ENCODE peak calls at places on chromosomes 12 and 14, in eight cellular contexts. L is colonic mucosa, O is A549, T is AG04450, Q is lung, S is retinal pigment epithelial cell, V is hepatocyte, D is AG09309. W is an unnamed sample.

GRCh38 chr12:59142175-59142574 is 221.9 kb upstream of the LRIG3 start:
- DNase-seq in L (no peak), O (no peak), T (no peak), Q (no peak), S (no peak), V (no peak), D (no peak), W (no peak)

GRCh38 chr14:104302794-104303405 is 164.5 kb downstream of the KIF26A start:
- DNase-seq in L (no peak), O (no peak), T (no peak), Q (no peak), S (no peak), V (no peak), D (no peak), W (no peak)

GRCh38 chr12:111868676-111869588 is 26.9 kb downstream of the MAPKAPK5 start:
- DNase-seq in L (no peak), O (no peak), T (no peak), Q (no peak), S (no peak), V (no peak), D (no peak), W (no peak)

GRCh38 chr12:42590324-42590934 is 883 bp upstream of the PRICKLE1 start:
- DNase-seq in L (peak), O (peak), T (no peak), Q (no peak), S (no peak), V (peak), D (no peak), W (no peak)

GRCh38 chr12:90953956-90954421 is 987 bp downstream of the CCER1 start:
- DNase-seq in L (no peak), O (no peak), T (no peak), Q (no peak), S (no peak), V (no peak), D (no peak), W (no peak)

GRCh38 chr14:38135096-38135495 is 72.6 kb upstream of the SSTR1 start:
- DNase-seq in L (no peak), O (no peak), T (no peak), Q (no peak), S (no peak), V (no peak), D (no peak), W (no peak)

GRCh38 chr14:89586258-89587127 is 169.5 kb upstream of the FOXN3 start:
- DNase-seq in L (no peak), O (no peak), T (no peak), Q (no peak), S (no peak), V (no peak), D (no peak), W (no peak)

GRCh38 chr14:90300649-90301048 is 31.1 kb downstream of the NRDE2 start:
- DNase-seq in L (no peak), O (no peak), T (no peak), Q (no peak), S (no peak), V (no peak), D (no peak), W (no peak)

GRCh38 chr12:31712877-31713276 is 15.9 kb downstream of the AMN1 start:
- DNase-seq in L (no peak), O (no peak), T (no peak), Q (no peak), S (no peak), V (no peak), D (no peak), W (no peak)

GRCh38 chr12:24226745-24227350 is 277.4 kb upstream of the SOX5 start:
- DNase-seq in L (no peak), O (no peak), T (peak), Q (peak), S (peak), V (peak), D (no peak), W (peak)

GRCh38 chr14:96002511-96002884 is 36.7 kb upstream of the C14orf132 start:
- DNase-seq in L (no peak), O (no peak), T (no peak), Q (no peak), S (no peak), V (no peak), D (no peak), W (no peak)

GRCh38 chr14:95993768-95994592 is 45.2 kb upstream of the C14orf132 start:
- DNase-seq in L (peak), O (peak), T (peak), Q (no peak), S (no peak), V (peak), D (peak), W (peak)

GRCh38 chr14:95994593-95994928 is 44.6 kb upstream of the C14orf132 start:
- DNase-seq in L (no peak), O (no peak), T (no peak), Q (no peak), S (no peak), V (no peak), D (no peak), W (no peak)

GRCh38 chr14:96001866-96002510 is 37.2 kb upstream of the C14orf132 start:
- DNase-seq in L (no peak), O (no peak), T (no peak), Q (no peak), S (no peak), V (no peak), D (no peak), W (no peak)

GRCh38 chr14:95998656-95999055 is 40.5 kb upstream of the C14orf132 start:
- DNase-seq in L (no peak), O (no peak), T (peak), Q (no peak), S (no peak), V (no peak), D (peak), W (peak)
- TF ChIP-seq CTCF in L (no peak), O (peak), T (peak), Q (no peak), S (peak), V (peak), D (peak), W (peak)

GRCh38 chr12:39619660-39620433 is at the start of gene ABCD2:
- DNase-seq in L (peak), O (peak), T (peak), Q (no peak), S (peak), V (peak), D (peak), W (peak)
- TF ChIP-seq CTCF in L (no peak), O (peak), T (no peak), Q (no peak), S (no peak), V (no peak), D (peak), W (peak)

GRCh38 chr12:11805043-11805442 is 155.6 kb downstream of the ETV6 start:
- DNase-seq in L (no peak), O (no peak), T (no peak), Q (no peak), S (no peak), V (no peak), D (no peak), W (no peak)
- TF ChIP-seq CTCF in L (no peak), O (no peak), T (peak), Q (no peak), S (peak), V (no peak), D (peak), W (peak)

GRCh38 chr12:65881348-65881961 is 57.2 kb downstream of the HMGA2 start:
- DNase-seq in L (no peak), O (no peak), T (no peak), Q (no peak), S (no peak), V (peak), D (peak), W (no peak)

GRCh38 chr12:65877836-65878235 is 53.6 kb downstream of the HMGA2 start:
- DNase-seq in L (no peak), O (no peak), T (no peak), Q (no peak), S (no peak), V (no peak), D (no peak), W (no peak)

GRCh38 chr12:65878540-65878939 is 54.3 kb downstream of the HMGA2 start:
- DNase-seq in L (no peak), O (no peak), T (no peak), Q (no peak), S (no peak), V (peak), D (no peak), W (no peak)

GRCh38 chr12:65881965-65882413 is 57.7 kb downstream of the HMGA2 start:
- DNase-seq in L (peak), O (no peak), T (no peak), Q (peak), S (no peak), V (peak), D (no peak), W (peak)

GRCh38 chr12:65879878-65880277 is 55.6 kb downstream of the HMGA2 start:
- DNase-seq in L (no peak), O (no peak), T (peak), Q (no peak), S (no peak), V (no peak), D (peak), W (peak)
- TF ChIP-seq CTCF in L (no peak), O (no peak), T (no peak), Q (no peak), S (no peak), V (no peak), D (no peak), W (no peak)

GRCh38 chr14:100056964-100057817 is 8.0 kb upstream of the EVL start:
- DNase-seq in L (no peak), O (peak), T (no peak), Q (no peak), S (no peak), V (no peak), D (no peak), W (no peak)
- TF ChIP-seq CTCF in L (no peak), O (peak), T (peak), Q (peak), S (peak), V (no peak), D (peak), W (peak)

GRCh38 chr12:109946505-109946904 is 46.4 kb downstream of the TCHP start:
- DNase-seq in L (no peak), O (no peak), T (no peak), Q (no peak), S (no peak), V (no peak), D (no peak), W (no peak)

GRCh38 chr12:109944561-109944960 is 44.5 kb downstream of the TCHP start:
- DNase-seq in L (no peak), O (no peak), T (no peak), Q (no peak), S (no peak), V (no peak), D (no peak), W (no peak)

GRCh38 chr12:109943811-109944210 is 43.7 kb downstream of the TCHP start:
- DNase-seq in L (no peak), O (no peak), T (no peak), Q (no peak), S (no peak), V (no peak), D (no peak), W (no peak)

GRCh38 chr12:109946913-109947312 is 46.8 kb downstream of the TCHP start:
- DNase-seq in L (no peak), O (no peak), T (no peak), Q (no peak), S (no peak), V (no peak), D (no peak), W (no peak)

GRCh38 chr12:109944975-109945374 is 44.9 kb downstream of the TCHP start:
- DNase-seq in L (no peak), O (no peak), T (no peak), Q (no peak), S (no peak), V (no peak), D (no peak), W (no peak)
- TF ChIP-seq CTCF in L (no peak), O (no peak), T (no peak), Q (no peak), S (peak), V (no peak), D (no peak), W (no peak)

GRCh38 chr14:100077441-100077840 is 12.2 kb downstream of the EVL start:
- DNase-seq in L (peak), O (no peak), T (no peak), Q (no peak), S (no peak), V (no peak), D (no peak), W (no peak)

GRCh38 chr14:100076630-100077029 is 11.4 kb downstream of the EVL start:
- DNase-seq in L (no peak), O (no peak), T (no peak), Q (no peak), S (peak), V (peak), D (peak), W (no peak)

GRCh38 chr14:100078997-100079561 is 13.9 kb downstream of the EVL start:
- DNase-seq in L (peak), O (no peak), T (no peak), Q (no peak), S (peak), V (peak), D (peak), W (peak)

GRCh38 chr14:100079606-100080005 is 14.4 kb downstream of the EVL start:
- DNase-seq in L (no peak), O (no peak), T (no peak), Q (no peak), S (no peak), V (no peak), D (no peak), W (no peak)

DNA sequence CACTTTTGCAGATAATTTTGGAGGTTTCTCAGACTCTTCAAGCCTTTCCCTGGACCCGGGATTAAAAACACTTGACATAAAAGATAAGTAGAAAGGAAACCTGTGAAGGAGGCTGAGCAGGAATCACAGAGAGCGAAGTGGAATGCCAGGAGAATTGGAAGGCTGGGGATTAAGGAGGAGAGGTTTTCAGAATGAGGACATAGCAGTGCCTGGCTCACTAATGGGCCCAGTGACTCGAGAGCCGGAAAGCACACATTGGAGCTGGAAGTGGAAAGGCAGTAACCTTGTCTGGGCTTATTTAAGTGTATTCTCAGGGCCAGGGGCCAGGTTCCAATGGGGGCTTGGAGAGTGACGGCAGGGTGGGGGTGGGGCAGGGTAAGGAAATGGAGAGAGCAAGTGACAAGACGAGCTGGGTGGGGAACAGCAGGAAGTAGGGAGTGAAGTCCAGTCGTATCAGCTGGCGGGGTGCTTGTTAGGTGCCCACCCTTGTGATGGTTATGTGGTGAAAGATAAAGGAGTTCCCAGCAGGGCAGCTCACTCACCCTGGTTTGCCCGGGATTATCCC is 13.1 kb downstream of the EVL start:
- DNase-seq in L (peak), O (no peak), T (no peak), Q (no peak), S (peak), V (no peak), D (no peak), W (no peak)
- TF ChIP-seq CTCF in L (no peak), O (no peak), T (no peak), Q (no peak), S (no peak), V (no peak), D (no peak), W (no peak)

DNA sequence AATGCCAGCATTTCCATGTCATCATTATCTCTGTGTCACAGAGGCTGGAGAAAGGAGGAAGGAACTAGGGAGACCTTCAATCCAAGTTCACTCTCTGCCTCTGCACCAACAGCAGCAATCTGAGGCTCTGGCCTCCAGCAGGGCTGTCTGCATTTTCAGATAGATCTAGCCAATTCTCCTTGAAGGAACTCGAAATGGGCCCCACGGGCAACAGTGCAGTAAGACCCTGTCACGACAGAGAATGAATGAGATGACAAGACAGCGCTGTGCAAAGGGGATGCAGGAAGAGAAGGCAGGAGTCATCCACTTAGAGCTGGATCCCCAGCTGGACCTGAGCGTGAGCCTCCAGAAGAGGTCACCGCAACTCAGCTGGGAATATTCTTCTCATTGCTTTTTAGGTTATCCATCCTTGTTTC is 183.7 kb upstream of the GZMB start:
- DNase-seq in L (no peak), O (no peak), T (no peak), Q (no peak), S (no peak), V (peak), D (no peak), W (peak)
- TF ChIP-seq CTCF in L (no peak), O (peak), T (peak), Q (no peak), S (peak), V (peak), D (peak), W (peak)

DNA sequence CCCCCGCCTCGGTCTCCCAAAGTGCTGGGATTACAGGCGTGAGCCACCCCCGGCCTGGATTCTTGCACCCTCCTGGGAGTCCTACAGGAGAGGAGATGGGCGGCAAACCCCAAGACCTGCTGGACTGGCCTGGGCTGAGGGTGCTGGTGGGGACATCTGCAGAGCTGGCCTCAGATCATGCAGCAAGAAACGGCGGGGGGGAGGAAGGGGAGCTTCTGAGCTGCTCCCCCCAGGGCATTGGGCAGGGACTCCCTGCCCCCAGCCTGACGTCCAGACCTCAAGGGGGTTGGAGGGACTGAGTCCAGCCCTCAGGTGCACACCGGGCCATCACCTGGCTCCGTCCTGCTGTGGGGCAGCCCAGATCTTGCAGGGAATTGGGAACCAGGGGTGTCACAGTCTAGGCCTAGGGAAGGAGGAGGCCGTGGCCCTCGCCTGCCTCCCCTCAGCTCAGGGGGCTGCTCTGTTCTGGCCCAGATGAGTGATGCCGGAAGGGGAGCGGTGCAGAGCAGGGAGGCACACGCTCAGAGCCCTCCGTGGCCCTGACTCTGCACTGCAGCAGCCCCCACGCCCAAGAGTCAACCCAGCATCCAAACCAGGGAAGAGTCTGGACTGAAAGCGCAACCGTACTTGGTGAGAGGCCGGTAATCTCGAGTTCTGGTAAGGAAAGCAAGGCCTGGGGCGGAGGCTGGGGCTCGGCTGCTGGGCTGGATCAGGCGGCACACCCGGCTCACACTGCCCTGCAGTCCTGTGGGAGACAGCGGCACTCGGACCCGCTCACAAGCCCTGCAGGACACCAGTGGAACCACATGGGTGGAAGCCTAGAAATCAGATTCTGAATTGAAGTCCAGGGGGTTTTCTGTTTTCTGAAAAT is 8.9 kb upstream of the AMN start:
- DNase-seq in L (no peak), O (peak), T (no peak), Q (no peak), S (no peak), V (no peak), D (no peak), W (no peak)
- TF ChIP-seq CTCF in L (no peak), O (no peak), T (no peak), Q (no peak), S (no peak), V (no peak), D (no peak), W (no peak)

W was measured in astrocyte of the cerebellum.